ENCODE peak calls at places on chromosomes 13 and 19, in five cellular contexts. One of them, this sample, is unnamed.

GRCh38 chr13:28322256-28322895 is 172.6 kb downstream of the FLT1 start:
- DNase-seq in CD8-positive, alpha-beta memory T cell: no peak
- DNase-seq in mesenchymal stem cell: peak; percentile 57
- DNase-seq in ovary: no peak
- DNase-seq in fibroblast of lung: peak; percentile 41
- DNase-seq in this sample: no peak

GRCh38 chr19:2552859-2553258 is 76.9 kb downstream of the GADD45B start:
- DNase-seq in CD8-positive, alpha-beta memory T cell: peak; percentile 65
- DNase-seq in mesenchymal stem cell: peak; percentile 65
- DNase-seq in ovary: no peak
- DNase-seq in fibroblast of lung: no peak
- DNase-seq in this sample: no peak

GRCh38 chr13:76668716-76669115 is 217.5 kb downstream of the KCTD12 start:
- DNase-seq in CD8-positive, alpha-beta memory T cell: no peak
- DNase-seq in mesenchymal stem cell: no peak
- DNase-seq in ovary: no peak
- DNase-seq in fibroblast of lung: no peak
- DNase-seq in this sample: no peak

GRCh38 chr19:7467009-7467989 is 21.5 kb downstream of the PEX11G start:
- DNase-seq in CD8-positive, alpha-beta memory T cell: no peak
- DNase-seq in mesenchymal stem cell: no peak
- DNase-seq in ovary: no peak
- DNase-seq in fibroblast of lung: no peak
- DNase-seq in this sample: no peak

GRCh38 chr13:51759240-51759639 is 44.7 kb downstream of the DHRS12 start:
- DNase-seq in CD8-positive, alpha-beta memory T cell: no peak
- DNase-seq in mesenchymal stem cell: peak; percentile 89
- DNase-seq in ovary: no peak
- DNase-seq in fibroblast of lung: peak; percentile 48
- DNase-seq in this sample: no peak

GRCh38 chr13:66210677-66211076 is 1019.5 kb downstream of the PCDH9 start:
- DNase-seq in CD8-positive, alpha-beta memory T cell: no peak
- DNase-seq in mesenchymal stem cell: peak; percentile 88
- DNase-seq in ovary: no peak
- DNase-seq in fibroblast of lung: peak; percentile 98
- DNase-seq in this sample: peak; percentile 35

GRCh38 chr19:18596752-18597157 is 8.2 kb downstream of the REX1BD start:
- DNase-seq in CD8-positive, alpha-beta memory T cell: no peak
- DNase-seq in mesenchymal stem cell: no peak
- DNase-seq in ovary: peak; percentile 75
- DNase-seq in fibroblast of lung: no peak
- DNase-seq in this sample: peak; percentile 49

GRCh38 chr13:24618219-24618955 is 61.8 kb upstream of the ATP12A start:
- DNase-seq in CD8-positive, alpha-beta memory T cell: peak; percentile 70
- DNase-seq in mesenchymal stem cell: no peak
- DNase-seq in ovary: no peak
- DNase-seq in fibroblast of lung: peak; percentile 14
- DNase-seq in this sample: no peak

GRCh38 chr19:29119582-29119981 is 93.4 kb downstream of the UQCRFS1 start:
- DNase-seq in CD8-positive, alpha-beta memory T cell: no peak
- DNase-seq in mesenchymal stem cell: no peak
- DNase-seq in ovary: no peak
- DNase-seq in fibroblast of lung: no peak
- DNase-seq in this sample: no peak

GRCh38 chr19:1811472-1811894 is 593 bp downstream of the ATP8B3 start:
- DNase-seq in CD8-positive, alpha-beta memory T cell: no peak
- DNase-seq in mesenchymal stem cell: peak; percentile 66
- DNase-seq in ovary: peak; percentile 74
- DNase-seq in fibroblast of lung: peak; percentile 61
- DNase-seq in this sample: peak; percentile 91

GRCh38 chr19:3284759-3285646 is 60.5 kb downstream of the CELF5 start:
- DNase-seq in CD8-positive, alpha-beta memory T cell: peak; percentile 62
- DNase-seq in mesenchymal stem cell: peak; percentile 76
- DNase-seq in ovary: peak; percentile 100
- DNase-seq in fibroblast of lung: peak; percentile 25
- DNase-seq in this sample: peak; percentile 65

GRCh38 chr13:34466301-34466700 is 475.8 kb upstream of the NBEA start:
- DNase-seq in CD8-positive, alpha-beta memory T cell: no peak
- DNase-seq in mesenchymal stem cell: no peak
- DNase-seq in ovary: no peak
- DNase-seq in fibroblast of lung: no peak
- DNase-seq in this sample: no peak

GRCh38 chr13:26219726-26220125 is 2.4 kb downstream of the RNF6 start:
- DNase-seq in CD8-positive, alpha-beta memory T cell: no peak
- DNase-seq in mesenchymal stem cell: peak; percentile 22
- DNase-seq in ovary: no peak
- DNase-seq in fibroblast of lung: peak; percentile 65
- DNase-seq in this sample: no peak

GRCh38 chr13:101283782-101284181 is 132.5 kb downstream of the NALCN start:
- DNase-seq in CD8-positive, alpha-beta memory T cell: no peak
- DNase-seq in mesenchymal stem cell: no peak
- DNase-seq in ovary: no peak
- DNase-seq in fibroblast of lung: no peak
- DNase-seq in this sample: no peak

GRCh38 chr19:46919324-46919723 is 58.5 kb downstream of the ARHGAP35 start:
- DNase-seq in CD8-positive, alpha-beta memory T cell: no peak
- DNase-seq in mesenchymal stem cell: peak; percentile 46
- DNase-seq in ovary: no peak
- DNase-seq in fibroblast of lung: peak; percentile 50
- DNase-seq in this sample: no peak

GRCh38 chr13:19572280-19572679 is 10.9 kb upstream of the TPTE2 start:
- DNase-seq in CD8-positive, alpha-beta memory T cell: no peak
- DNase-seq in mesenchymal stem cell: no peak
- DNase-seq in ovary: no peak
- DNase-seq in fibroblast of lung: no peak
- DNase-seq in this sample: no peak

GRCh38 chr13:52348081-52348480 is 57.9 kb downstream of the THSD1 start:
- DNase-seq in CD8-positive, alpha-beta memory T cell: no peak
- DNase-seq in mesenchymal stem cell: peak; percentile 30
- DNase-seq in ovary: no peak
- DNase-seq in fibroblast of lung: peak; percentile 98
- DNase-seq in this sample: peak; percentile 27

GRCh38 chr13:20713751-20714150 is 10.3 kb downstream of the IL17D start:
- DNase-seq in CD8-positive, alpha-beta memory T cell: no peak
- DNase-seq in mesenchymal stem cell: peak; percentile 23
- DNase-seq in ovary: no peak
- DNase-seq in fibroblast of lung: peak; percentile 67
- DNase-seq in this sample: no peak

GRCh38 chr13:29901714-29902631 is 51.6 kb upstream of the UBL3 start:
- DNase-seq in CD8-positive, alpha-beta memory T cell: peak; percentile 12
- DNase-seq in mesenchymal stem cell: peak; percentile 94
- DNase-seq in ovary: peak; percentile 46
- DNase-seq in fibroblast of lung: peak; percentile 98
- DNase-seq in this sample: peak; percentile 77

GRCh38 chr19:40365613-40366401 is 17.3 kb downstream of the PLD3 start:
- DNase-seq in CD8-positive, alpha-beta memory T cell: peak; percentile 8
- DNase-seq in mesenchymal stem cell: peak; percentile 86
- DNase-seq in ovary: peak; percentile 93
- DNase-seq in fibroblast of lung: peak; percentile 61
- DNase-seq in this sample: peak; percentile 96

GRCh38 chr13:37833411-37833810 is 36.2 kb downstream of the TRPC4 start:
- DNase-seq in CD8-positive, alpha-beta memory T cell: no peak
- DNase-seq in mesenchymal stem cell: no peak
- DNase-seq in ovary: no peak
- DNase-seq in fibroblast of lung: no peak
- DNase-seq in this sample: no peak

GRCh38 chr19:44552324-44552723 is 22.8 kb upstream of the CEACAM20 start:
- DNase-seq in CD8-positive, alpha-beta memory T cell: no peak
- DNase-seq in mesenchymal stem cell: peak; percentile 23
- DNase-seq in ovary: no peak
- DNase-seq in fibroblast of lung: no peak
- DNase-seq in this sample: no peak

GRCh38 chr13:22800726-22801401 is 379.9 kb upstream of the SGCG start:
- DNase-seq in CD8-positive, alpha-beta memory T cell: no peak
- DNase-seq in mesenchymal stem cell: no peak
- DNase-seq in ovary: no peak
- DNase-seq in fibroblast of lung: no peak
- DNase-seq in this sample: no peak

GRCh38 chr13:43963726-43964125 is 84.0 kb downstream of the LACC1 start:
- DNase-seq in CD8-positive, alpha-beta memory T cell: no peak
- DNase-seq in mesenchymal stem cell: peak; percentile 11
- DNase-seq in ovary: peak; percentile 72
- DNase-seq in fibroblast of lung: no peak
- DNase-seq in this sample: no peak

GRCh38 chr19:50510121-50510670 is 795 bp downstream of the JOSD2 start:
- DNase-seq in CD8-positive, alpha-beta memory T cell: no peak
- DNase-seq in mesenchymal stem cell: no peak
- DNase-seq in ovary: peak; percentile 68
- DNase-seq in fibroblast of lung: peak; percentile 10
- DNase-seq in this sample: no peak

GRCh38 chr13:32330438-32330837 is 15.1 kb downstream of the BRCA2 start:
- DNase-seq in CD8-positive, alpha-beta memory T cell: no peak
- DNase-seq in mesenchymal stem cell: peak; percentile 88
- DNase-seq in ovary: no peak
- DNase-seq in fibroblast of lung: peak; percentile 51
- DNase-seq in this sample: peak; percentile 18

GRCh38 chr19:47768604-47769003 is 9.9 kb upstream of the SELENOW start:
- DNase-seq in CD8-positive, alpha-beta memory T cell: no peak
- DNase-seq in mesenchymal stem cell: no peak
- DNase-seq in ovary: no peak
- DNase-seq in fibroblast of lung: no peak
- DNase-seq in this sample: no peak

GRCh38 chr19:56667311-56667870 is 4.2 kb downstream of the ZNF835 start:
- DNase-seq in CD8-positive, alpha-beta memory T cell: no peak
- DNase-seq in mesenchymal stem cell: no peak
- DNase-seq in ovary: no peak
- DNase-seq in fibroblast of lung: no peak
- DNase-seq in this sample: no peak

GRCh38 chr19:58559275-58560006 is 1.0 kb upstream of the UBE2M start:
- DNase-seq in CD8-positive, alpha-beta memory T cell: no peak
- DNase-seq in mesenchymal stem cell: peak; percentile 95
- DNase-seq in ovary: peak; percentile 93
- DNase-seq in fibroblast of lung: peak; percentile 92
- DNase-seq in this sample: peak; percentile 98

GRCh38 chr13:51785592-51786424 is 18.2 kb downstream of the DHRS12 start:
- DNase-seq in CD8-positive, alpha-beta memory T cell: no peak
- DNase-seq in mesenchymal stem cell: peak; percentile 62
- DNase-seq in ovary: peak; percentile 72
- DNase-seq in fibroblast of lung: peak; percentile 47
- DNase-seq in this sample: no peak

GRCh38 chr13:76991432-76991795 is 467 bp upstream of the CLN5 start:
- DNase-seq in CD8-positive, alpha-beta memory T cell: no peak
- DNase-seq in mesenchymal stem cell: no peak
- DNase-seq in ovary: no peak
- DNase-seq in fibroblast of lung: peak; percentile 8
- DNase-seq in this sample: no peak

GRCh38 chr19:49200238-49200862 is 42.8 kb downstream of the TRPM4 start:
- DNase-seq in CD8-positive, alpha-beta memory T cell: no peak
- DNase-seq in mesenchymal stem cell: no peak
- DNase-seq in ovary: no peak
- DNase-seq in fibroblast of lung: no peak
- DNase-seq in this sample: peak; percentile 68

GRCh38 chr13:52713894-52714293 is 25.7 kb downstream of the CNMD start:
- DNase-seq in CD8-positive, alpha-beta memory T cell: no peak
- DNase-seq in mesenchymal stem cell: no peak
- DNase-seq in ovary: no peak
- DNase-seq in fibroblast of lung: no peak
- DNase-seq in this sample: no peak

GRCh38 chr19:28468701-28469459 is 744.1 kb downstream of the UQCRFS1 start:
- DNase-seq in CD8-positive, alpha-beta memory T cell: no peak
- DNase-seq in mesenchymal stem cell: peak; percentile 19
- DNase-seq in ovary: no peak
- DNase-seq in fibroblast of lung: peak; percentile 77
- DNase-seq in this sample: no peak

DNA sequence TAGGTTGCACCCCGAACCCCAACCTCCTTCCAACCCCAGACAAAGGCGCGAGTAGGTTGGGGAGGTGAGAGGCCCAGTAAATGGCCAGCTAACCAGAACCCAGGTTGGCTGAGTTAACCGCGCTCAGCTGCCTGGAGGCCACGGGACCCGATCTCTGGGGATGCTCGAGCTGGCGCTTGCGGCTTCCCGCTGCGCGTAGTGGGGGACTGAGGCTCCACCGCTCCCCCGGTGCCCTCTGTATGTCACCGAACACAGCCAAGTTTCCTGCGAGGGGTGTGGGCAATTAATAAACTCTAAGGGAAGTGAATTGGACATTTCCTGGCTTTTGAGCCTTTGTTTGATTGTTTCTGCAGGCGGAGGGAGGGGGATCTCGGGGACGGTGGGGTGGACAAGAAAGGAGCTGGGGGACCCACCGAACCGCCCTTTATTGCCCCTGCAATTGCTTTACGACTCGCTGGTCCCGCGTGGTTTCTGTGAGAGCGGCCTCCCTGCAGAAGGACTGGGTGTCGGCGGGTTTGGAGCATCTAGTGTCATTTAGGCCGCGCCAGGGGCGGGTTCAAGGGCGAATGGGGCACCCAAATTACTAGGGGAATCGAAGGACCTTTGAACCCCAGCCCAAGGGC is 3.5 kb upstream of the ZIC5 start:
- DNase-seq in CD8-positive, alpha-beta memory T cell: no peak
- DNase-seq in mesenchymal stem cell: no peak
- DNase-seq in ovary: no peak
- DNase-seq in fibroblast of lung: no peak
- DNase-seq in this sample: no peak
- H3K27ac ChIP-seq in CD8-positive, alpha-beta memory T cell: no peak overlapping the region
- H3K27ac ChIP-seq in mesenchymal stem cell: no peak overlapping the region
- H3K27ac ChIP-seq in ovary: no peak overlapping the region
- H3K27ac ChIP-seq in fibroblast of lung: no peak overlapping the region
- H3K27ac ChIP-seq in this sample: no peak overlapping the region

GRCh38 chr13:60150538-60150937 is 13.2 kb downstream of the DIAPH3 start:
- DNase-seq in CD8-positive, alpha-beta memory T cell: no peak
- DNase-seq in mesenchymal stem cell: no peak
- DNase-seq in ovary: no peak
- DNase-seq in fibroblast of lung: no peak
- DNase-seq in this sample: no peak
- H3K27ac ChIP-seq in CD8-positive, alpha-beta memory T cell: no peak overlapping the region
- H3K27ac ChIP-seq in mesenchymal stem cell: no peak overlapping the region
- H3K27ac ChIP-seq in ovary: no peak overlapping the region
- H3K27ac ChIP-seq in fibroblast of lung: no peak overlapping the region
- H3K27ac ChIP-seq in this sample: no peak overlapping the region

GRCh38 chr19:51693819-51694218 is 689 bp downstream of the SPACA6 start:
- DNase-seq in CD8-positive, alpha-beta memory T cell: no peak
- DNase-seq in mesenchymal stem cell: no peak
- DNase-seq in ovary: no peak
- DNase-seq in fibroblast of lung: no peak
- DNase-seq in this sample: no peak

GRCh38 chr19:51693246-51693645 is at the start of gene SPACA6:
- DNase-seq in CD8-positive, alpha-beta memory T cell: no peak
- DNase-seq in mesenchymal stem cell: no peak
- DNase-seq in ovary: peak; percentile 50
- DNase-seq in fibroblast of lung: no peak
- DNase-seq in this sample: no peak

GRCh38 chr19:51690359-51691121 is 2.6 kb upstream of the SPACA6 start:
- DNase-seq in CD8-positive, alpha-beta memory T cell: peak; percentile 60
- DNase-seq in mesenchymal stem cell: peak; percentile 91
- DNase-seq in ovary: peak; percentile 89
- DNase-seq in fibroblast of lung: peak; percentile 79
- DNase-seq in this sample: no peak

GRCh38 chr19:51691122-51692064 is 1.7 kb upstream of the SPACA6 start:
- DNase-seq in CD8-positive, alpha-beta memory T cell: no peak
- DNase-seq in mesenchymal stem cell: peak; percentile 67
- DNase-seq in ovary: peak; percentile 50
- DNase-seq in fibroblast of lung: peak; percentile 78
- DNase-seq in this sample: no peak

GRCh38 chr19:51692065-51692915 is 840 bp upstream of the SPACA6 start:
- DNase-seq in CD8-positive, alpha-beta memory T cell: no peak
- DNase-seq in mesenchymal stem cell: no peak
- DNase-seq in ovary: peak; percentile 56
- DNase-seq in fibroblast of lung: no peak
- DNase-seq in this sample: no peak
- H3K27ac ChIP-seq in CD8-positive, alpha-beta memory T cell: no peak overlapping the region
- H3K27ac ChIP-seq in mesenchymal stem cell: peak overlapping the region; percentile 19
- H3K27ac ChIP-seq in ovary: peak overlapping the region; percentile 99
- H3K27ac ChIP-seq in fibroblast of lung: no peak overlapping the region
- H3K27ac ChIP-seq in this sample: peak overlapping the region; percentile 99

GRCh38 chr13:113178070-113178895 is 19.8 kb downstream of the PROZ start:
- DNase-seq in CD8-positive, alpha-beta memory T cell: no peak
- DNase-seq in mesenchymal stem cell: peak; percentile 95
- DNase-seq in ovary: no peak
- DNase-seq in fibroblast of lung: peak; percentile 98
- DNase-seq in this sample: peak; percentile 39
- H3K27ac ChIP-seq in CD8-positive, alpha-beta memory T cell: no peak overlapping the region
- H3K27ac ChIP-seq in mesenchymal stem cell: peak overlapping the region; percentile 77
- H3K27ac ChIP-seq in ovary: no peak overlapping the region
- H3K27ac ChIP-seq in fibroblast of lung: peak overlapping the region; percentile 100
- H3K27ac ChIP-seq in this sample: peak overlapping the region; percentile 31

This sample was measured in RWPE1.